ENCODE peak calls at places on chromosomes 6 and 20, in five cellular contexts. L, J, B, N and G are unnamed samples.

GRCh38 chr20:39886650-39887190 is 802.3 kb downstream of the MAFB start:
- DNase-seq in L (no peak), J (no peak), B (no peak), N (no peak), G (peak; percentile 69)

GRCh38 chr6:35596448-35597442 is 84.0 kb upstream of the TULP1 start:
- DNase-seq in L (no peak), J (no peak), B (no peak), N (no peak), G (no peak)

GRCh38 chr6:16737389-16737788 is 23.9 kb downstream of the ATXN1 start:
- DNase-seq in L (no peak), J (no peak), B (no peak), N (no peak), G (no peak)

GRCh38 chr6:150297327-150298028 is 71.3 kb upstream of the IYD start:
- DNase-seq in L (no peak), J (no peak), B (no peak), N (no peak), G (no peak)

GRCh38 chr6:161486326-161486725 is 212.5 kb upstream of the AGPAT4 start:
- DNase-seq in L (no peak), J (no peak), B (no peak), N (no peak), G (no peak)

GRCh38 chr6:129567374-129567773 is 142.6 kb downstream of the ARHGAP18 start:
- DNase-seq in L (no peak), J (no peak), B (peak; percentile 44), N (no peak), G (peak; percentile 44)

GRCh38 chr6:78832091-78832808 is 35.1 kb upstream of the IRAK1BP1 start:
- DNase-seq in L (no peak), J (no peak), B (no peak), N (no peak), G (no peak)

GRCh38 chr6:74115674-74116073 is 419.7 kb downstream of the CD109 start:
- DNase-seq in L (no peak), J (no peak), B (no peak), N (no peak), G (no peak)

GRCh38 chr6:28489366-28490190 is 26.0 kb downstream of the GPX6 start:
- DNase-seq in L (no peak), J (no peak), B (peak; percentile 31), N (peak; percentile 86), G (no peak)

GRCh38 chr6:138454976-138455706 is 44.2 kb downstream of the NHSL1 start:
- DNase-seq in L (peak; percentile 40), J (peak; percentile 40), B (peak; percentile 74), N (no peak), G (no peak)

GRCh38 chr20:62832212-62832922 is 15.5 kb downstream of the COL9A3 start:
- DNase-seq in L (no peak), J (no peak), B (no peak), N (no peak), G (no peak)

GRCh38 chr6:7138921-7139358 is 31.2 kb downstream of the RREB1 start:
- DNase-seq in L (peak; percentile 37), J (peak; percentile 47), B (no peak), N (no peak), G (no peak)